ENCODE peak calls at places on chromosomes 6 and 20, in four cellular contexts. B is GM12878, H is K562, N is HepG2. G is an unnamed sample.
A peak's percentile ranks its signal among the peaks of the same experiment; 100 is the strongest.

GRCh38 chr20:60964911-60965310 is 287.1 kb upstream of the CDH4 start:
- DNase-seq in N (no peak), H (no peak), B (no peak), G (no peak)

GRCh38 chr6:170347975-170348374 is 41.4 kb downstream of the FAM120B start:
- DNase-seq in B (no peak), H (no peak), N (no peak), G (no peak)

GRCh38 chr20:37941332-37941731 is 38.4 kb downstream of the VSTM2L start:
- DNase-seq in H (peak; percentile 57), B (no peak), N (peak; percentile 69), G (peak; percentile 50)

GRCh38 chr20:19045366-19045765 is 167.1 kb upstream of the SLC24A3 start:
- DNase-seq in B (no peak), H (no peak), N (no peak), G (no peak)

GRCh38 chr6:40894962-40895799 is 143.8 kb downstream of the UNC5CL start:
- DNase-seq in H (peak; percentile 48), N (peak; percentile 43), B (no peak), G (peak; percentile 82)

GRCh38 chr6:72826033-72826432 is 204.2 kb downstream of the KCNQ5 start:
- DNase-seq in N (no peak), B (no peak), H (no peak), G (no peak)

GRCh38 chr20:20181322-20181721 is 129.0 kb downstream of the CFAP61 start:
- DNase-seq in B (no peak), N (no peak), H (no peak), G (no peak)

GRCh38 chr20:53622247-53623114 is 28.8 kb upstream of the ZNF217 start:
- DNase-seq in H (peak; percentile 64), N (peak; percentile 35), B (peak; percentile 38), G (no peak)

GRCh38 chr6:150078788-150079187 is 9.9 kb upstream of the ULBP3 start:
- DNase-seq in N (no peak), B (no peak), H (peak; percentile 36), G (no peak)

GRCh38 chr6:99471638-99472037 is 43.6 kb downstream of the USP45 start:
- DNase-seq in H (peak; percentile 2), N (no peak), B (no peak), G (no peak)

GRCh38 chr6:151690768-151691562 is 116.5 kb upstream of the ESR1 start:
- DNase-seq in N (no peak), H (no peak), B (peak; percentile 83), G (no peak)

GRCh38 chr6:29834564-29835436 is 7.2 kb downstream of the HLA-G start:
- DNase-seq in B (no peak), N (no peak), H (peak; percentile 42), G (peak; percentile 82)
- TF ChIP-seq TCF7 in B (no peak), N (no peak), H (no peak), G (no peak)

GRCh38 chr6:35297541-35298481 is at the start of gene DEF6:
- DNase-seq in H (peak; percentile 97), B (peak; percentile 72), N (peak; percentile 88), G (peak; percentile 90)
- TF ChIP-seq USF2 in H (no peak), B (no peak), N (no peak), G (no peak)

GRCh38 chr6:451336-451735 is 59.8 kb downstream of the IRF4 start:
- DNase-seq in B (no peak), N (no peak), H (no peak), G (no peak)

GRCh38 chr6:454148-454991 is 62.8 kb downstream of the IRF4 start:
- DNase-seq in N (no peak), B (no peak), H (no peak), G (no peak)

GRCh38 chr6:451847-452246 is 60.3 kb downstream of the IRF4 start:
- DNase-seq in H (no peak), N (no peak), B (no peak), G (no peak)

GRCh38 chr6:453152-453551 is 61.6 kb downstream of the IRF4 start:
- DNase-seq in N (no peak), B (no peak), H (no peak), G (no peak)

DNA sequence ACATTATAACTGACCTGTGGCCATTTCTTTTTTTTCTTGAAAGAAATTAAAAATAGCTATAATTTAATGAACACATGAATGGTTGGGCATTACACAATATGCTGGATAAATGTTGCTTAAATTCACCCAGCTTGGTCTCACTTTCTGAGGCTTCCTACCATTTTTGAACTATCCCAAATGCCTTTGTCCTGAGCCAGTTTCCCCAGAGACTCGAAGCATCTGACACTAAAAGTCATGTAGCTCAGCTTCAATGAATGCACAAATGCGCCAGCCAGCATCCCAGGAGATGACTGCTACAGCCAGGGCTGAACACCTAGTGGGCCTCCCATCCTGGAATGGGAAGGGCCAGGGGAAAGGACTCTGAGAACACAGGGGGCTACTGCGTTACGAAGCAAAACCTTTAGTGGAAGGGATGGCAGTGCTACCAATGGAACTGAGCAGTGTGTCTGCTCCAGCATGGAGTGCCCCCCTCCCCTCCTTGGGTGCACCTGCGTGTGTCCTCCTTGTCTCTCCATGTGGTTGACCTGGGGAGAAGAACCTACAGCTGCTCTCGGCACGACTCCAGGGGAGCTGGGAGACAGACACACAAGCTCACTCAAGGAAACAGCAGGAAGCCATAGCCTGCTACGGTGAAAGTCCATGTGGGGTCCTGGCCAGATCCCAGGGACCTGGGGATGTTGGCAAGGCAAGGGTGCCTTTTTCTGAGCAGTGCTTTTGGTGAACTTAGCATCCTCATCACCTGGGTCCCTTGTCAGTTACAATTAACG is 60.9 kb downstream of the IRF4 start:
- DNase-seq in N (no peak), H (no peak), B (no peak), G (no peak)
- TF ChIP-seq ESRRA in N (no peak), H (no peak), B (no peak), G (no peak)

GRCh38 chr20:6767536-6768227 is at the start of gene BMP2:
- DNase-seq in H (peak; percentile 9), B (no peak), N (no peak), G (peak; percentile 53)
- TF ChIP-seq TCF7 in H (no peak), B (no peak), N (no peak), G (no peak)

GRCh38 chr6:70131528-70131927 is 171.4 kb downstream of the COL9A1 start:
- DNase-seq in N (no peak), H (no peak), B (peak; percentile 59), G (no peak)
- TF ChIP-seq USF2 in N (no peak), H (no peak), B (no peak), G (no peak)

GRCh38 chr6:13262302-13263006 is 65.9 kb downstream of the TBC1D7 start:
- DNase-seq in N (no peak), B (no peak), H (no peak), G (no peak)
- TF ChIP-seq ESRRA in N (no peak), B (no peak), H (no peak), G (no peak)

GRCh38 chr20:62946918-62947317 is 5.6 kb upstream of the SLC17A9 start:
- DNase-seq in B (no peak), H (no peak), N (no peak), G (no peak)
- TF ChIP-seq TCF7 in B (no peak), H (no peak), N (no peak), G (no peak)

GRCh38 chr20:23141016-23141415 is 54.9 kb upstream of the CD93 start:
- DNase-seq in B (no peak), N (no peak), H (no peak), G (no peak)
- TF ChIP-seq USF2 in B (no peak), N (no peak), H (no peak), G (no peak)

DNA sequence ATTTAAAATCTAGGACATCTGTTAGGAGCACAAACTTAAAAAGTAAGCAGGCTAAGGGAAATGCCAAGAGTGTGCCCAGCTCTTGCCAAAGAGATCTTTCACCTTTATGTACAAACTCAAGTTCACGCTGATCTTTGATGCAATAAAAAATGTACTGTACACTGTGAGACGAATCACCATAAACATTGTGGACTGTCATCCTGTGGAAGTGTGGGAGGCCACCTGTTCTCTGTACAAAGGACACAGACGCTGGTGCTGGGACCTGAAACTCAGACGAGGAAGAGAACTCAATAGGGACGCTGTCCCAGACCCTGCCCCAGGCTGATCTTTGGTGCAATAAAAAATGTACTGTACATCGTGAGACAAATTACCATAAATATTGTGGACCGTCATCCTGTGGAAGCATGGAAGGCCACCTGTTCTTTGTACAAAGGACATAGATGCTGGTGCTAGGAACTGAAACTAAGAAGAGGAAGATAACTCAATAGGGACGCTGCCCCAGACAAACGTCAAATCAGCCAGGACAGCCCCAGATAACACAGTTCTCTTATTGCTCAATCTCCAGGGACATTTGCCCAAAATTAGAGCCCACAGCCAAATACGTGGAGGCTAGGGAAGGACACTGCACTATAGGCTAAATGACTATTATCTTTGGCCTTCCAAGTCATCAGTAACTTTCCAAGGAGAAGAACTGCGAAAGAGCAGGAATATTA is 312.7 kb upstream of the SGK1 start:
- DNase-seq in H (no peak), N (no peak), B (no peak), G (no peak)
- TF ChIP-seq ESRRA in H (no peak), N (no peak), B (no peak), G (no peak)

DNA sequence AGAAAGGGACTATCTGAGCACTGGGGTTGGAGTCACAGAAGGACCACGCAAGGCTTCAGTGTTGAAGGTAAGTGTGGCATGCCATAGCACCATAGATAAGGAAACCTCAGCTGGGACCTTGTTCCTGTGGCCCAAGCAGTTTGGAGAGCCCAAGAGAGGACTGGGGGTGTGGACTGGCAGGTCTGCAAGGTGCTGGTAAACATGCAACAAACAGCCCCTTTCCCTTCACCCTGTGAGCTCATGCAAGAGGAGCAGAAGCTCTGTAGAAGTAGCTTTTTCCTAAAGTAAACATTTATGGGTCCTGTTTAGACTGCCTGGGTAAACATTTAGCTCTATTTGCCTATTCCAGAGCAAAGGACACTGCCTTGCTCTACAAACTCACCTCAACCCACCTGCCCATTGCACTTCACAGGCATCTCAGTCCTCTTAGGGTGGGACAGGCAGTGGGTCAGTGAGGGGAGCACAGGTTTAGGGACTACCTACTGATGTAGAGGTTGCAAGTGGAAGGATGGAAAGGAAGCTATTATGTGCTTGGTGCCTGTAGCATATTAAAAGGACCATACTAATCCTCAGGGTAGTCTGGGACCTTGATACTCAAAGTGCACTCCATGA is 12.0 kb downstream of the ZSCAN31 start:
- DNase-seq in B (no peak), N (peak; percentile 77), H (no peak), G (no peak)
- TF ChIP-seq TCF7 in B (no peak), N (no peak), H (no peak), G (no peak)